ENCODE peak calls at places on chromosome 14, in five cellular contexts. G, M, K, S and O are unnamed samples.

GRCh38 chr14:35480119-35480769 is 53.7 kb upstream of the INSM2 start:
- DNase-seq in K (no peak), M (no peak), S (peak), G (peak), O (no peak)

GRCh38 chr14:36556811-36557433 is 25.5 kb downstream of the NKX2-8 start:
- DNase-seq in G (no peak), K (peak), M (peak), S (peak), O (peak)

GRCh38 chr14:67517083-67517482 is 16.0 kb upstream of the PLEKHH1 start:
- DNase-seq in M (no peak), S (no peak), G (no peak), K (no peak), O (peak)

GRCh38 chr14:104694991-104695659 is 5.7 kb downstream of the INF2 start:
- DNase-seq in K (no peak), G (no peak), S (no peak), M (peak), O (no peak)

GRCh38 chr14:82067221-82067620 is 533.6 kb upstream of the SEL1L start:
- DNase-seq in G (no peak), K (no peak), S (no peak), M (peak), O (no peak)

GRCh38 chr14:61563880-61564622 is 131.3 kb upstream of the HIF1A start:
- DNase-seq in K (no peak), G (no peak), S (no peak), M (no peak), O (no peak)

GRCh38 chr14:50285861-50286260 is 26.2 kb downstream of the L2HGDH start:
- DNase-seq in K (no peak), G (no peak), M (no peak), S (no peak), O (no peak)

GRCh38 chr14:105882626-105883025 is 356.2 kb downstream of the TMEM121 start:
- DNase-seq in S (no peak), G (no peak), M (no peak), K (no peak), O (no peak)

GRCh38 chr14:101350710-101351109 is 210.6 kb upstream of the DIO3 start:
- DNase-seq in S (no peak), M (no peak), K (no peak), G (no peak), O (no peak)

GRCh38 chr14:95597784-95598204 is 62.9 kb downstream of the GLRX5 start:
- DNase-seq in G (no peak), K (no peak), S (peak), M (peak), O (peak)

GRCh38 chr14:35653045-35653444 is 119.1 kb downstream of the INSM2 start:
- DNase-seq in K (no peak), S (no peak), G (no peak), M (no peak), O (no peak)

GRCh38 chr14:58133739-58134138 is 18.3 kb downstream of the ARMH4 start:
- DNase-seq in M (no peak), G (no peak), S (no peak), K (no peak), O (peak)

GRCh38 chr14:93736378-93737014 is 51.8 kb downstream of the PRIMA1 start:
- DNase-seq in K (peak), S (no peak), G (no peak), M (no peak), O (no peak)

GRCh38 chr14:79600406-79600805 is 610.9 kb downstream of the DIO2 start:
- DNase-seq in M (no peak), G (no peak), S (no peak), K (no peak), O (no peak)

GRCh38 chr14:98437113-98437512 is 834.9 kb downstream of the BCL11B start:
- DNase-seq in M (no peak), K (no peak), S (no peak), G (no peak), O (no peak)

GRCh38 chr14:92677087-92677668 is 71.2 kb downstream of the LGMN start:
- DNase-seq in G (no peak), M (no peak), K (no peak), S (peak), O (no peak)

GRCh38 chr14:24309538-24310386 is at the start of gene LTB4R2:
- DNase-seq in M (no peak), K (no peak), S (no peak), G (no peak), O (no peak)

GRCh38 chr14:103719766-103720165 is 4.2 kb downstream of the ZFYVE21 start:
- DNase-seq in K (no peak), S (no peak), M (no peak), G (no peak), O (no peak)

GRCh38 chr14:53501361-53502320 is 348.5 kb upstream of the DDHD1 start:
- DNase-seq in M (no peak), S (no peak), K (no peak), G (no peak), O (peak)

GRCh38 chr14:75604979-75605825 is 26.8 kb downstream of the FLVCR2 start:
- DNase-seq in G (no peak), M (no peak), K (no peak), S (no peak), O (no peak)

GRCh38 chr14:99951085-99951484 is 114.1 kb upstream of the EVL start:
- DNase-seq in M (no peak), S (no peak), K (no peak), G (no peak), O (no peak)

GRCh38 chr14:61695695-61696527 is 598 bp downstream of the HIF1A start:
- DNase-seq in M (peak), K (peak), G (no peak), S (peak), O (peak)

GRCh38 chr14:35858521-35859209 is 32.5 kb downstream of the BRMS1L start:
- DNase-seq in S (no peak), M (no peak), K (no peak), G (no peak), O (peak)

GRCh38 chr14:65469903-65470302 is 57.4 kb downstream of the FUT8 start:
- DNase-seq in M (no peak), G (no peak), S (no peak), K (no peak), O (no peak)

GRCh38 chr14:100594625-100594951 is 7.4 kb upstream of the BEGAIN start:
- DNase-seq in S (no peak), G (no peak), M (no peak), K (no peak), O (no peak)

GRCh38 chr14:84927096-84927910 is 602.6 kb upstream of the FLRT2 start:
- DNase-seq in S (no peak), K (no peak), M (no peak), G (no peak), O (peak)

GRCh38 chr14:53608369-53608768 is 348.3 kb downstream of the BMP4 start:
- DNase-seq in S (no peak), G (peak), K (peak), M (no peak), O (no peak)

GRCh38 chr14:104148433-104149277 is 10.3 kb downstream of the KIF26A start:
- DNase-seq in M (no peak), K (no peak), G (no peak), S (no peak), O (no peak)

GRCh38 chr14:32694795-32695449 is 243.8 kb upstream of the NPAS3 start:
- DNase-seq in M (no peak), S (no peak), K (no peak), G (peak), O (no peak)

GRCh38 chr14:90499908-90500664 is 103.3 kb downstream of the CALM1 start:
- DNase-seq in S (no peak), G (no peak), M (no peak), K (no peak), O (no peak)

GRCh38 chr14:67514650-67515385 is 18.3 kb upstream of the PLEKHH1 start:
- DNase-seq in S (peak), M (peak), G (peak), K (peak), O (peak)

GRCh38 chr14:83164016-83164415 is 1630.4 kb upstream of the SEL1L start:
- DNase-seq in K (no peak), S (no peak), M (no peak), G (no peak), O (peak)

GRCh38 chr14:74804219-74804825 is 41.2 kb downstream of the YLPM1 start:
- DNase-seq in G (peak), S (peak), M (peak), K (peak), O (peak)

GRCh38 chr14:98408713-98409112 is 863.3 kb downstream of the BCL11B start:
- DNase-seq in K (no peak), M (no peak), S (no peak), G (no peak), O (no peak)

GRCh38 chr14:51860164-51860835 is at the start of gene GNG2:
- DNase-seq in M (peak), S (peak), G (peak), K (peak), O (peak)

GRCh38 chr14:53055003-53055402 is 98.1 kb downstream of the DDHD1 start:
- DNase-seq in M (peak), S (peak), G (peak), K (peak), O (peak)

GRCh38 chr14:90368946-90369721 is 27.7 kb upstream of the CALM1 start:
- DNase-seq in G (no peak), M (no peak), K (peak), S (no peak), O (peak)

GRCh38 chr14:55864890-55865655 is 253.1 kb upstream of the PELI2 start:
- DNase-seq in M (peak), G (peak), K (no peak), S (no peak), O (no peak)
- TF ChIP-seq CTCF in M (no peak), G (peak), K (no peak), S (peak), O (no peak)

GRCh38 chr14:91568626-91569025 is 58.5 kb upstream of the PPP4R3A start:
- DNase-seq in M (no peak), K (no peak), G (no peak), S (no peak), O (no peak)
- TF ChIP-seq CTCF in M (no peak), K (no peak), G (no peak), S (no peak), O (no peak)

GRCh38 chr14:73644531-73645247 is at the start of gene DNAL1:
- DNase-seq in K (peak), G (peak), S (peak), M (peak), O (peak)

GRCh38 chr14:73651005-73651404 is 6.2 kb downstream of the DNAL1 start:
- DNase-seq in S (no peak), M (no peak), G (no peak), K (no peak), O (no peak)

GRCh38 chr14:73640796-73641195 is 4.0 kb upstream of the DNAL1 start:
- DNase-seq in K (no peak), G (no peak), M (no peak), S (no peak), O (no peak)

GRCh38 chr14:73645248-73645610 is 443 bp downstream of the DNAL1 start:
- DNase-seq in G (no peak), S (no peak), M (no peak), K (no peak), O (no peak)
- TF ChIP-seq CTCF in G (no peak), S (no peak), M (no peak), K (no peak), O (no peak)

GRCh38 chr14:102633906-102634595 is 41.6 kb downstream of the RCOR1 start:
- DNase-seq in G (no peak), S (no peak), K (no peak), M (no peak), O (no peak)
- TF ChIP-seq CTCF in G (no peak), S (no peak), K (no peak), M (no peak), O (no peak)

GRCh38 chr14:70955543-70956480 is 48.6 kb downstream of the PCNX1 start:
- DNase-seq in M (peak), K (no peak), G (peak), S (peak), O (peak)
- TF ChIP-seq CTCF in M (peak), K (peak), G (peak), S (peak), O (peak)

DNA sequence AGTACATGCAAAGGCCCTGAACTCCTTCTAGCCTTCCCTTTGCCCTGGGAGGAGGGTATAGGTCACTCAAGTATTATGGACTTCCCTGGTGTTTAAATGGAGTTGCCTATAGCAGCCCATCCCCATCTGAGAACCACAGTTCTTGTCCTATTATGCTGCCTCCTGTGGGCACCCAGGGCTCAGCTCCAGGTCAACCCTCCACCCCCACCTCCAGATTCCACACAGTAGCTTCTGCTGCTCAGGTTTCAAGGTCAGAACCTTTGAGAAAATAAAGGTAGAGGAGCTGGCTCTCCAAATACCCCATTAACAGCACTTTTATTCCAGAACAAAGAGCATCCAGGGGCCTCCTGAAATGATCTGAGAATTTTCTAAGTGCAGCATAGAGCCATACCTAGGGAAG is 57.4 kb downstream of the ACTN1 start:
- DNase-seq in G (no peak), K (no peak), M (no peak), S (no peak), O (no peak)
- TF ChIP-seq CTCF in G (no peak), K (no peak), M (no peak), S (no peak), O (no peak)

GRCh38 chr14:46487582-46488350 is 163.8 kb downstream of the RPL10L start:
- DNase-seq in K (no peak), S (no peak), G (no peak), M (no peak), O (no peak)

GRCh38 chr14:46488374-46488773 is 163.2 kb downstream of the RPL10L start:
- DNase-seq in K (no peak), M (no peak), G (no peak), S (no peak), O (no peak)

DNA sequence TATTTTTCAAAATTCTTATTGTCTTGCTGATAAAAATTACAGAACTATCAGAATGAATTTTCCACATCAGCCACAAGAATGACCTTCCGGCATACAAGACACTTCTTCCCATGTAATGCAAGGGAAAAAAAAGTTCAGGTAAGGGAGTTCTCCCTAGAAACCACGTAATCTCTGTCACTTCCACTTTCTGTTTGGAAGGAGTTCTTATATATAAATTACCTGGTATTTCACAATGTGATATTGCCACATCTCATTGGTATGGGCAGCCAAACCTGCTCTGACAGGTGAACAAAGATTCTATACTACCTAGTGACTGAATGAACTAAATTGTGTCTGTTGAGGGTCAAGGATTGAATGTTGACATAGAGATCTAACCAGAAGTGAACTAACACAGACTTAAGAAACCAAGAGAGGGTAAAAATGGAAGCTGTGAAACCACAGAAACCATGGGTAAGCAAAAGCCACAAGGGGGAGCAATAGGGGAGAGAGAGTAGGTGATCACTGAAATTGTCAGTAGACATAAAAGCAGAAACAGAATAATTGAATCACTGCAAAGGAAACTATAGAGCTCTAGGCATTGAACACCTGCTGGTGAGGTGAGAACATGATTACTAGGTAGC is 161.3 kb downstream of the RPL10L start:
- DNase-seq in K (no peak), S (peak), G (peak), M (peak), O (no peak)
- TF ChIP-seq CTCF in K (no peak), S (no peak), G (peak), M (peak), O (no peak)

DNA sequence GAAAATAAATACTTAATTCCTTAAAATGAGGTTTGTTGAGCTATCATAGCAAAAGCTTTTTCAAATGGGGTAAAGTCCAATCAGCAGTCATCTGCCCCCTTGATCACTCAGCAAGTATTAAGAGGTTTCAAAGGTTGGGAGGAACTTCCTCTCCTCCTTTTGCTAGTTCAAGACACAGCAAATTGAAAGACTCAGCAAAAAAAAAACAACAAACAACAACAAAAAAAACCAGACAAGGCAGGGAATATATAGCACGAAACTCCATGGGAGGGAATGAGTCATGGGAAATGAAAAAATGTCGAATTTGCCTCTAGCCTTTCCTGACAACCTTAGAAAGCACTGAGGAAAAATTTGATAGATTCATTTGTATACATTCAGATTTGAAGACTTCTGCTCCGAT is 1.6 kb upstream of the SLC7A8 start:
- DNase-seq in K (no peak), M (peak), S (no peak), G (no peak), O (no peak)
- TF ChIP-seq CTCF in K (no peak), M (no peak), S (no peak), G (no peak), O (no peak)